ENCODE peak calls at places on chromosomes 2 and 18, in eight cellular contexts. P is IMR-90, Q is K562, F is prostate gland, V is gastrocnemius medialis, E is A549, X is uterus, W is ovary. G is an unnamed sample.

GRCh38 chr2:72138921-72139381 is 8.7 kb downstream of the CYP26B1 start:
- DNase-seq in P (no peak), Q (no peak), F (no peak), E (no peak), W (peak), X (peak), V (peak), G (no peak)

GRCh38 chr2:224910535-224910934 is 131.7 kb downstream of the DOCK10 start:
- DNase-seq in Q (no peak), P (peak), W (no peak), V (no peak), E (no peak), X (no peak), F (no peak), G (no peak)

GRCh38 chr2:23411752-23412431 is 26.9 kb downstream of the KLHL29 start:
- DNase-seq in Q (no peak), V (no peak), F (no peak), E (no peak), P (peak), W (no peak), X (no peak), G (no peak)

GRCh38 chr2:102434655-102435381 is 11.9 kb downstream of the IL18RAP start:
- DNase-seq in E (no peak), F (no peak), Q (no peak), X (no peak), V (no peak), P (no peak), W (no peak), G (no peak)

GRCh38 chr2:128232965-128233789 is 85.5 kb downstream of the HS6ST1 start:
- DNase-seq in X (peak), W (peak), Q (peak), F (peak), E (peak), V (peak), P (peak), G (peak)

GRCh38 chr2:176911-177310 is 86.9 kb downstream of the SH3YL1 start:
- DNase-seq in X (no peak), F (no peak), E (no peak), V (no peak), P (no peak), Q (no peak), W (no peak), G (no peak)

GRCh38 chr2:218286570-218287459 is 5.5 kb downstream of the TMBIM1 start:
- DNase-seq in F (peak), E (peak), W (peak), V (peak), Q (peak), X (peak), P (peak), G (peak)

GRCh38 chr2:3738454-3738853 is 35.1 kb downstream of the DCDC2C start:
- DNase-seq in X (no peak), P (peak), W (no peak), Q (no peak), E (peak), F (no peak), V (no peak), G (no peak)

GRCh38 chr2:152686308-152686707 is 31.0 kb downstream of the PRPF40A start:
- DNase-seq in Q (no peak), P (peak), F (no peak), W (no peak), X (no peak), V (no peak), E (no peak), G (no peak)

GRCh38 chr2:37713258-37713700 is 41.8 kb upstream of the CDC42EP3 start:
- DNase-seq in V (no peak), W (no peak), E (no peak), F (no peak), Q (no peak), X (no peak), P (peak), G (no peak)

GRCh38 chr2:160906878-160907277 is 253.3 kb upstream of the TANK start:
- DNase-seq in P (no peak), W (no peak), F (no peak), E (peak), X (no peak), Q (no peak), V (no peak), G (no peak)

GRCh38 chr18:24923138-24923537 is 428.8 kb downstream of the ZNF521 start:
- DNase-seq in V (no peak), X (no peak), E (no peak), W (no peak), F (no peak), P (no peak), Q (no peak), G (no peak)

GRCh38 chr2:56474412-56475158 is 290.8 kb downstream of the CCDC85A start:
- DNase-seq in E (no peak), X (no peak), F (no peak), P (no peak), W (no peak), Q (no peak), V (no peak), G (no peak)

GRCh38 chr18:13440277-13441248 is 222.0 kb downstream of the LDLRAD4 start:
- DNase-seq in F (no peak), X (no peak), P (no peak), Q (no peak), W (no peak), V (no peak), E (no peak), G (peak)

GRCh38 chr2:70726947-70727725 is 40.9 kb downstream of the ADD2 start:
- DNase-seq in W (no peak), V (no peak), Q (no peak), X (no peak), E (no peak), F (no peak), P (peak), G (no peak)

GRCh38 chr2:241736111-241736510 is 1.7 kb downstream of the D2HGDH start:
- DNase-seq in E (no peak), F (no peak), X (no peak), V (no peak), P (no peak), Q (no peak), W (no peak), G (no peak)

GRCh38 chr2:28689764-28690163 is 61.9 kb upstream of the PPP1CB start:
- DNase-seq in F (no peak), X (no peak), P (no peak), Q (no peak), W (no peak), V (no peak), E (no peak), G (no peak)

GRCh38 chr2:105598853-105599252 is 145.9 kb upstream of the NCK2 start:
- DNase-seq in P (no peak), X (no peak), W (no peak), F (no peak), E (no peak), V (no peak), Q (no peak), G (no peak)

GRCh38 chr18:24656044-24656443 is 195.6 kb downstream of the HRH4 start:
- DNase-seq in X (no peak), W (no peak), V (no peak), E (no peak), P (no peak), F (no peak), Q (no peak), G (no peak)

GRCh38 chr2:28391564-28392296 is 928 bp upstream of the FOSL2 start:
- DNase-seq in Q (peak), V (peak), P (peak), W (peak), X (peak), E (peak), F (peak), G (peak)

GRCh38 chr2:1993711-1994682 is 249.7 kb upstream of the PXDN start:
- DNase-seq in F (no peak), P (no peak), Q (no peak), V (no peak), E (no peak), W (no peak), X (no peak), G (no peak)

GRCh38 chr2:104472076-104472475 is 381.8 kb upstream of the POU3F3 start:
- DNase-seq in W (no peak), P (no peak), E (no peak), Q (no peak), X (no peak), V (no peak), F (no peak), G (no peak)

GRCh38 chr2:14827226-14828023 is 194.9 kb downstream of the LRATD1 start:
- DNase-seq in V (no peak), W (no peak), Q (no peak), P (peak), E (no peak), X (no peak), F (no peak), G (no peak)

GRCh38 chr2:178530625-178531142 is 50.4 kb downstream of the PLEKHA3 start:
- DNase-seq in W (no peak), P (no peak), E (no peak), X (no peak), F (no peak), Q (no peak), V (no peak), G (no peak)

GRCh38 chr18:12328179-12328823 is 20.3 kb downstream of the TUBB6 start:
- DNase-seq in X (no peak), P (no peak), E (no peak), V (no peak), W (no peak), Q (no peak), F (no peak), G (no peak)
- TF ChIP-seq POLR2A in X (no peak), P (no peak), E (no peak), V (no peak), W (no peak), Q (no peak), F (no peak), G (no peak)

GRCh38 chr2:121735520-121736074 is 1.1 kb downstream of the NIFK start:
- DNase-seq in F (no peak), V (no peak), Q (no peak), E (peak), X (no peak), W (no peak), P (no peak), G (no peak)
- TF ChIP-seq CTCF in F (no peak), V (no peak), Q (no peak), E (peak), X (no peak), W (no peak), P (peak), G (no peak)

DNA sequence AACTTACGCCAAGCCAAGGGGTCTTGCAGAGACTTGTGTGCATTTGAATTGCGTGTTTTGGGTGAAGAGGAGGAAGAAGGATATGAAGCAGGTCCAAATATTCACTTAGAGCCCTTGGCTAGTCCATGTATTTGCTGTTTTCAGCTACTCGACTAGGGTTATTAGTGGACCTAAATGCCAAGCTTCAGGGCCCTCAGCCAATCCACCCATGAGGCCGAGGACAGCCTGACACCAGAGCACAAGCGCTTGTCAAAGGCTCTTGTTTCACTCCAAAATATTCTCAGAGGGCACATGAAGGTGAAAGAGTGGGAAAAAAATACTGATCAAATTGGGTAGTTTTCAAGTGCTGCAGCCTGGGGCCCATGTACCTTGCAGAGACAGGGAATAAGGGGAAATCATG is 174.8 kb upstream of the ACAA2 start:
- DNase-seq in W (no peak), X (no peak), E (no peak), P (no peak), F (no peak), Q (no peak), V (no peak), G (no peak)
- TF ChIP-seq POLR2A in W (no peak), X (no peak), E (no peak), P (no peak), F (no peak), Q (no peak), V (no peak), G (no peak)

GRCh38 chr2:166900700-166901099 is 12.4 kb downstream of the XIRP2 start:
- DNase-seq in E (no peak), X (no peak), W (no peak), F (no peak), Q (no peak), P (peak), V (no peak), G (no peak)
- TF ChIP-seq CTCF in E (no peak), X (no peak), W (no peak), F (no peak), Q (peak), P (peak), V (no peak), G (no peak)